ENCODE peak calls at places on chromosomes 3 and 15, in nine cellular contexts. B, N, D, Z, V, G, Y, Q and F are unnamed samples.

GRCh38 chr3:30319713-30320112 is 286.7 kb upstream of the TGFBR2 start:
- DNase-seq in B (peak), N (peak), D (peak), Z (no peak), V (peak), G (no peak), Y (no peak), Q (peak), F (peak)

GRCh38 chr3:104604326-104605010 is 762.2 kb upstream of the ALCAM start:
- DNase-seq in B (no peak), N (peak), D (peak), Z (no peak), V (no peak), G (no peak), Y (peak), Q (peak), F (peak)

GRCh38 chr3:129010316-129010956 is 9.3 kb downstream of the EFCC1 start:
- DNase-seq in B (no peak), N (no peak), D (no peak), Z (no peak), V (no peak), G (no peak), Y (no peak), Q (no peak), F (no peak)

GRCh38 chr3:54243262-54243931 is 121.0 kb downstream of the CACNA2D3 start:
- DNase-seq in B (no peak), N (peak), D (peak), Z (no peak), V (peak), G (no peak), Y (no peak), Q (peak), F (peak)

GRCh38 chr3:101010316-101010715 is 17.1 kb upstream of the ABI3BP start:
- DNase-seq in B (peak), N (no peak), D (peak), Z (no peak), V (no peak), G (no peak), Y (peak), Q (peak), F (no peak)

GRCh38 chr3:146818301-146818700 is 213.2 kb upstream of the PLSCR5 start:
- DNase-seq in B (no peak), N (no peak), D (no peak), Z (no peak), V (no peak), G (no peak), Y (no peak), Q (no peak), F (no peak)

GRCh38 chr3:172087198-172087597 is 47.8 kb downstream of the FNDC3B start:
- DNase-seq in B (no peak), N (no peak), D (peak), Z (no peak), V (no peak), G (no peak), Y (no peak), Q (no peak), F (no peak)

GRCh38 chr3:72582211-72582878 is 265.9 kb downstream of the SHQ1 start:
- DNase-seq in B (no peak), N (no peak), D (no peak), Z (no peak), V (no peak), G (no peak), Y (no peak), Q (no peak), F (no peak)

GRCh38 chr15:52112203-52112750 is 298 bp downstream of the BCL2L10 start:
- DNase-seq in B (no peak), N (no peak), D (peak), Z (no peak), V (no peak), G (no peak), Y (no peak), Q (peak), F (peak)

GRCh38 chr15:78938608-78939488 is 6.0 kb downstream of the CTSH start:
- DNase-seq in B (no peak), N (no peak), D (no peak), Z (no peak), V (no peak), G (no peak), Y (no peak), Q (no peak), F (no peak)

GRCh38 chr3:51669241-51670052 is 1.6 kb upstream of the TEX264 start:
- DNase-seq in B (peak), N (peak), D (peak), Z (peak), V (peak), G (peak), Y (peak), Q (peak), F (peak)

GRCh38 chr3:159322322-159322939 is 520.6 kb downstream of the MFSD1 start:
- DNase-seq in B (peak), N (no peak), D (peak), Z (no peak), V (peak), G (no peak), Y (peak), Q (peak), F (peak)

GRCh38 chr15:87080547-87080946 is 1000.9 kb downstream of the AGBL1 start:
- DNase-seq in B (no peak), N (no peak), D (peak), Z (no peak), V (no peak), G (no peak), Y (no peak), Q (no peak), F (no peak)

GRCh38 chr15:80667895-80668430 is 27.1 kb upstream of the ABHD17C start:
- DNase-seq in B (no peak), N (no peak), D (no peak), Z (no peak), V (no peak), G (no peak), Y (no peak), Q (no peak), F (no peak)

GRCh38 chr3:136396916-136397315 is 146.8 kb downstream of the PCCB start:
- DNase-seq in B (no peak), N (no peak), D (peak), Z (no peak), V (no peak), G (no peak), Y (no peak), Q (no peak), F (no peak)

GRCh38 chr15:33154366-33155166 is 39.9 kb downstream of the FMN1 start:
- DNase-seq in B (peak), N (peak), D (peak), Z (no peak), V (no peak), G (no peak), Y (peak), Q (peak), F (peak)

GRCh38 chr3:172125053-172125452 is 85.7 kb downstream of the FNDC3B start:
- DNase-seq in B (no peak), N (no peak), D (no peak), Z (no peak), V (no peak), G (no peak), Y (no peak), Q (no peak), F (no peak)

GRCh38 chr3:116388867-116389385 is 56.4 kb downstream of the LSAMP start:
- DNase-seq in B (no peak), N (no peak), D (no peak), Z (no peak), V (no peak), G (no peak), Y (no peak), Q (no peak), F (no peak)

GRCh38 chr15:68994149-68994548 is 20.3 kb upstream of the NOX5 start:
- DNase-seq in B (peak), N (no peak), D (peak), Z (no peak), V (no peak), G (no peak), Y (peak), Q (peak), F (peak)

GRCh38 chr3:125317761-125318496 is 57.2 kb downstream of the ZNF148 start:
- DNase-seq in B (no peak), N (no peak), D (no peak), Z (no peak), V (no peak), G (no peak), Y (no peak), Q (no peak), F (no peak)

GRCh38 chr3:189269356-189269755 is 97.6 kb downstream of the TPRG1 start:
- DNase-seq in B (no peak), N (no peak), D (no peak), Z (no peak), V (no peak), G (no peak), Y (no peak), Q (peak), F (no peak)

GRCh38 chr3:140164156-140164555 is 229.2 kb downstream of the CLSTN2 start:
- DNase-seq in B (no peak), N (no peak), D (no peak), Z (no peak), V (no peak), G (no peak), Y (no peak), Q (no peak), F (no peak)

GRCh38 chr3:191962324-191962723 is 501.4 kb downstream of the PYDC2 start:
- DNase-seq in B (no peak), N (no peak), D (no peak), Z (no peak), V (no peak), G (no peak), Y (no peak), Q (no peak), F (no peak)

GRCh38 chr3:71245971-71246860 is 337.3 kb downstream of the FOXP1 start:
- DNase-seq in B (no peak), N (no peak), D (no peak), Z (no peak), V (no peak), G (no peak), Y (no peak), Q (no peak), F (no peak)

GRCh38 chr3:52196977-52197376 is 983 bp upstream of the ALAS1 start:
- DNase-seq in B (no peak), N (no peak), D (no peak), Z (no peak), V (no peak), G (no peak), Y (no peak), Q (no peak), F (no peak)

GRCh38 chr3:122003112-122003511 is 18.9 kb downstream of the ILDR1 start:
- DNase-seq in B (no peak), N (no peak), D (no peak), Z (no peak), V (no peak), G (no peak), Y (no peak), Q (no peak), F (no peak)

GRCh38 chr15:23616536-23616935 is 31.1 kb downstream of the MAGEL2 start:
- DNase-seq in B (no peak), N (no peak), D (no peak), Z (no peak), V (peak), G (no peak), Y (no peak), Q (no peak), F (no peak)

GRCh38 chr3:12993623-12994356 is 79.4 kb downstream of the IQSEC1 start:
- DNase-seq in B (no peak), N (no peak), D (peak), Z (no peak), V (peak), G (peak), Y (no peak), Q (peak), F (peak)